ENCODE peak calls at places on chromosome 16, in eight cellular contexts. One of them, this sample, is unnamed. For H3K27me3 and H3K9me3, the result is how much of the 10 kb centered on the place peaks cover.

GRCh38 chr16:59170065-59170712 is 436.1 kb upstream of the GOT2 start:
- DNase-seq in naive thymus-derived CD4-positive, alpha-beta T cell: no peak
- DNase-seq in right cardiac atrium: no peak
- DNase-seq in effector memory CD4-positive, alpha-beta T cell: no peak
- DNase-seq in CD4-positive, CD25-positive, alpha-beta regulatory T cell: no peak
- DNase-seq in hepatocyte: no peak
- DNase-seq in trophoblast cell: no peak
- DNase-seq in IMR-90: no peak
- DNase-seq in this sample: no peak

GRCh38 chr16:87012954-87013938 is 303.9 kb downstream of the C16orf95 start:
- DNase-seq in effector memory CD4-positive, alpha-beta T cell: no peak
- DNase-seq in IMR-90: no peak
- DNase-seq in CD4-positive, CD25-positive, alpha-beta regulatory T cell: no peak
- DNase-seq in naive thymus-derived CD4-positive, alpha-beta T cell: no peak
- DNase-seq in right cardiac atrium: peak
- DNase-seq in hepatocyte: no peak
- DNase-seq in trophoblast cell: no peak
- DNase-seq in this sample: no peak

GRCh38 chr16:82042841-82043240 is 7.8 kb downstream of the HSD17B2 start:
- DNase-seq in naive thymus-derived CD4-positive, alpha-beta T cell: no peak
- DNase-seq in CD4-positive, CD25-positive, alpha-beta regulatory T cell: no peak
- DNase-seq in IMR-90: no peak
- DNase-seq in right cardiac atrium: no peak
- DNase-seq in trophoblast cell: no peak
- DNase-seq in effector memory CD4-positive, alpha-beta T cell: no peak
- DNase-seq in hepatocyte: no peak
- DNase-seq in this sample: no peak

GRCh38 chr16:47887496-47887895 is 268.3 kb downstream of the ABCC12 start:
- DNase-seq in right cardiac atrium: no peak
- DNase-seq in naive thymus-derived CD4-positive, alpha-beta T cell: no peak
- DNase-seq in IMR-90: peak
- DNase-seq in trophoblast cell: peak
- DNase-seq in effector memory CD4-positive, alpha-beta T cell: no peak
- DNase-seq in CD4-positive, CD25-positive, alpha-beta regulatory T cell: no peak
- DNase-seq in hepatocyte: peak
- DNase-seq in this sample: no peak

GRCh38 chr16:66948034-66948821 is 12.8 kb upstream of the CES3 start:
- DNase-seq in trophoblast cell: no peak
- DNase-seq in effector memory CD4-positive, alpha-beta T cell: no peak
- DNase-seq in right cardiac atrium: peak
- DNase-seq in IMR-90: no peak
- DNase-seq in hepatocyte: no peak
- DNase-seq in naive thymus-derived CD4-positive, alpha-beta T cell: no peak
- DNase-seq in CD4-positive, CD25-positive, alpha-beta regulatory T cell: peak
- DNase-seq in this sample: no peak

GRCh38 chr16:53087101-53087500 is 32.3 kb downstream of the CHD9 start:
- DNase-seq in naive thymus-derived CD4-positive, alpha-beta T cell: no peak
- DNase-seq in right cardiac atrium: no peak
- DNase-seq in CD4-positive, CD25-positive, alpha-beta regulatory T cell: no peak
- DNase-seq in hepatocyte: no peak
- DNase-seq in effector memory CD4-positive, alpha-beta T cell: no peak
- DNase-seq in IMR-90: peak
- DNase-seq in trophoblast cell: no peak
- DNase-seq in this sample: no peak

GRCh38 chr16:57115148-57115503 is 22.7 kb downstream of the CPNE2 start:
- DNase-seq in CD4-positive, CD25-positive, alpha-beta regulatory T cell: no peak
- DNase-seq in effector memory CD4-positive, alpha-beta T cell: no peak
- DNase-seq in naive thymus-derived CD4-positive, alpha-beta T cell: no peak
- DNase-seq in right cardiac atrium: no peak
- DNase-seq in trophoblast cell: no peak
- DNase-seq in IMR-90: peak
- DNase-seq in hepatocyte: no peak
- DNase-seq in this sample: no peak

GRCh38 chr16:27639588-27640276 is 89.8 kb downstream of the KATNIP start:
- DNase-seq in effector memory CD4-positive, alpha-beta T cell: no peak
- DNase-seq in hepatocyte: peak
- DNase-seq in CD4-positive, CD25-positive, alpha-beta regulatory T cell: peak
- DNase-seq in IMR-90: peak
- DNase-seq in right cardiac atrium: no peak
- DNase-seq in naive thymus-derived CD4-positive, alpha-beta T cell: no peak
- DNase-seq in trophoblast cell: peak
- DNase-seq in this sample: no peak

GRCh38 chr16:21104124-21104860 is 46.4 kb downstream of the DNAH3 start:
- DNase-seq in right cardiac atrium: no peak
- DNase-seq in IMR-90: peak
- DNase-seq in CD4-positive, CD25-positive, alpha-beta regulatory T cell: no peak
- DNase-seq in trophoblast cell: no peak
- DNase-seq in effector memory CD4-positive, alpha-beta T cell: no peak
- DNase-seq in naive thymus-derived CD4-positive, alpha-beta T cell: no peak
- DNase-seq in hepatocyte: no peak
- DNase-seq in this sample: no peak

GRCh38 chr16:66376114-66376513 is 9.6 kb downstream of the CDH5 start:
- DNase-seq in CD4-positive, CD25-positive, alpha-beta regulatory T cell: no peak
- DNase-seq in hepatocyte: no peak
- DNase-seq in naive thymus-derived CD4-positive, alpha-beta T cell: no peak
- DNase-seq in IMR-90: no peak
- DNase-seq in right cardiac atrium: no peak
- DNase-seq in effector memory CD4-positive, alpha-beta T cell: no peak
- DNase-seq in trophoblast cell: no peak
- DNase-seq in this sample: no peak

GRCh38 chr16:15857779-15858560 is 1.1 kb upstream of the MYH11 start:
- DNase-seq in effector memory CD4-positive, alpha-beta T cell: no peak
- DNase-seq in CD4-positive, CD25-positive, alpha-beta regulatory T cell: no peak
- DNase-seq in hepatocyte: peak
- DNase-seq in right cardiac atrium: peak
- DNase-seq in IMR-90: peak
- DNase-seq in trophoblast cell: no peak
- DNase-seq in naive thymus-derived CD4-positive, alpha-beta T cell: no peak
- DNase-seq in this sample: no peak

GRCh38 chr16:64440005-64440404 is 681.9 kb downstream of the CDH11 start:
- DNase-seq in CD4-positive, CD25-positive, alpha-beta regulatory T cell: no peak
- DNase-seq in trophoblast cell: no peak
- DNase-seq in hepatocyte: no peak
- DNase-seq in IMR-90: no peak
- DNase-seq in right cardiac atrium: no peak
- DNase-seq in naive thymus-derived CD4-positive, alpha-beta T cell: no peak
- DNase-seq in effector memory CD4-positive, alpha-beta T cell: no peak
- DNase-seq in this sample: no peak

GRCh38 chr16:66260522-66261290 is 105.8 kb upstream of the CDH5 start:
- DNase-seq in hepatocyte: peak
- DNase-seq in right cardiac atrium: peak
- DNase-seq in effector memory CD4-positive, alpha-beta T cell: no peak
- DNase-seq in trophoblast cell: no peak
- DNase-seq in naive thymus-derived CD4-positive, alpha-beta T cell: no peak
- DNase-seq in CD4-positive, CD25-positive, alpha-beta regulatory T cell: no peak
- DNase-seq in IMR-90: no peak
- DNase-seq in this sample: no peak

GRCh38 chr16:24701521-24701951 is 27.9 kb upstream of the TNRC6A start:
- DNase-seq in right cardiac atrium: no peak
- DNase-seq in hepatocyte: no peak
- DNase-seq in CD4-positive, CD25-positive, alpha-beta regulatory T cell: no peak
- DNase-seq in trophoblast cell: no peak
- DNase-seq in IMR-90: peak
- DNase-seq in effector memory CD4-positive, alpha-beta T cell: no peak
- DNase-seq in naive thymus-derived CD4-positive, alpha-beta T cell: no peak
- DNase-seq in this sample: no peak

GRCh38 chr16:57601801-57602478 is 26.5 kb upstream of the ADGRG1 start:
- DNase-seq in right cardiac atrium: no peak
- DNase-seq in trophoblast cell: no peak
- DNase-seq in naive thymus-derived CD4-positive, alpha-beta T cell: peak
- DNase-seq in hepatocyte: no peak
- DNase-seq in effector memory CD4-positive, alpha-beta T cell: no peak
- DNase-seq in CD4-positive, CD25-positive, alpha-beta regulatory T cell: peak
- DNase-seq in IMR-90: no peak
- DNase-seq in this sample: peak

GRCh38 chr16:57685633-57686032 is 9.0 kb upstream of the DRC7 start:
- DNase-seq in trophoblast cell: no peak
- DNase-seq in effector memory CD4-positive, alpha-beta T cell: no peak
- DNase-seq in hepatocyte: no peak
- DNase-seq in IMR-90: no peak
- DNase-seq in CD4-positive, CD25-positive, alpha-beta regulatory T cell: no peak
- DNase-seq in right cardiac atrium: no peak
- DNase-seq in naive thymus-derived CD4-positive, alpha-beta T cell: no peak
- DNase-seq in this sample: no peak

GRCh38 chr16:57637424-57637823 is 9.0 kb downstream of the ADGRG1 start:
- DNase-seq in right cardiac atrium: peak
- DNase-seq in IMR-90: no peak
- DNase-seq in CD4-positive, CD25-positive, alpha-beta regulatory T cell: no peak
- DNase-seq in naive thymus-derived CD4-positive, alpha-beta T cell: no peak
- DNase-seq in trophoblast cell: no peak
- DNase-seq in effector memory CD4-positive, alpha-beta T cell: no peak
- DNase-seq in hepatocyte: no peak
- DNase-seq in this sample: no peak

GRCh38 chr16:48284772-48285409 is 37.6 kb upstream of the ABCC11 start:
- DNase-seq in right cardiac atrium: no peak
- DNase-seq in naive thymus-derived CD4-positive, alpha-beta T cell: no peak
- DNase-seq in IMR-90: no peak
- DNase-seq in hepatocyte: no peak
- DNase-seq in effector memory CD4-positive, alpha-beta T cell: no peak
- DNase-seq in trophoblast cell: no peak
- DNase-seq in CD4-positive, CD25-positive, alpha-beta regulatory T cell: no peak
- DNase-seq in this sample: no peak

GRCh38 chr16:68668266-68668665 is 23.2 kb downstream of the CDH3 start:
- DNase-seq in hepatocyte: no peak
- DNase-seq in trophoblast cell: no peak
- DNase-seq in IMR-90: peak
- DNase-seq in effector memory CD4-positive, alpha-beta T cell: no peak
- DNase-seq in CD4-positive, CD25-positive, alpha-beta regulatory T cell: peak
- DNase-seq in naive thymus-derived CD4-positive, alpha-beta T cell: no peak
- DNase-seq in right cardiac atrium: no peak
- DNase-seq in this sample: no peak

GRCh38 chr16:67163164-67163902 is 1.2 kb upstream of the HSF4 start:
- DNase-seq in effector memory CD4-positive, alpha-beta T cell: no peak
- DNase-seq in hepatocyte: no peak
- DNase-seq in IMR-90: peak
- DNase-seq in CD4-positive, CD25-positive, alpha-beta regulatory T cell: peak
- DNase-seq in naive thymus-derived CD4-positive, alpha-beta T cell: peak
- DNase-seq in right cardiac atrium: peak
- DNase-seq in trophoblast cell: peak
- DNase-seq in this sample: peak

GRCh38 chr16:17852977-17853702 is 382.4 kb upstream of the XYLT1 start:
- DNase-seq in right cardiac atrium: no peak
- DNase-seq in hepatocyte: no peak
- DNase-seq in naive thymus-derived CD4-positive, alpha-beta T cell: no peak
- DNase-seq in CD4-positive, CD25-positive, alpha-beta regulatory T cell: no peak
- DNase-seq in IMR-90: no peak
- DNase-seq in effector memory CD4-positive, alpha-beta T cell: no peak
- DNase-seq in trophoblast cell: no peak
- DNase-seq in this sample: no peak

GRCh38 chr16:252366-253337 is 18.0 kb downstream of the FAM234A start:
- DNase-seq in effector memory CD4-positive, alpha-beta T cell: no peak
- DNase-seq in hepatocyte: peak
- DNase-seq in trophoblast cell: no peak
- DNase-seq in IMR-90: no peak
- DNase-seq in naive thymus-derived CD4-positive, alpha-beta T cell: peak
- DNase-seq in right cardiac atrium: peak
- DNase-seq in CD4-positive, CD25-positive, alpha-beta regulatory T cell: peak
- DNase-seq in this sample: peak
- H3K4me3 ChIP-seq in effector memory CD4-positive, alpha-beta T cell: peak
- H3K4me3 ChIP-seq in hepatocyte: no peak
- H3K4me3 ChIP-seq in trophoblast cell: no peak
- H3K4me3 ChIP-seq in IMR-90: no peak
- H3K4me3 ChIP-seq in naive thymus-derived CD4-positive, alpha-beta T cell: peak
- H3K4me3 ChIP-seq in right cardiac atrium: no peak
- H3K4me3 ChIP-seq in CD4-positive, CD25-positive, alpha-beta regulatory T cell: peak
- H3K4me3 ChIP-seq in this sample: peak

DNA sequence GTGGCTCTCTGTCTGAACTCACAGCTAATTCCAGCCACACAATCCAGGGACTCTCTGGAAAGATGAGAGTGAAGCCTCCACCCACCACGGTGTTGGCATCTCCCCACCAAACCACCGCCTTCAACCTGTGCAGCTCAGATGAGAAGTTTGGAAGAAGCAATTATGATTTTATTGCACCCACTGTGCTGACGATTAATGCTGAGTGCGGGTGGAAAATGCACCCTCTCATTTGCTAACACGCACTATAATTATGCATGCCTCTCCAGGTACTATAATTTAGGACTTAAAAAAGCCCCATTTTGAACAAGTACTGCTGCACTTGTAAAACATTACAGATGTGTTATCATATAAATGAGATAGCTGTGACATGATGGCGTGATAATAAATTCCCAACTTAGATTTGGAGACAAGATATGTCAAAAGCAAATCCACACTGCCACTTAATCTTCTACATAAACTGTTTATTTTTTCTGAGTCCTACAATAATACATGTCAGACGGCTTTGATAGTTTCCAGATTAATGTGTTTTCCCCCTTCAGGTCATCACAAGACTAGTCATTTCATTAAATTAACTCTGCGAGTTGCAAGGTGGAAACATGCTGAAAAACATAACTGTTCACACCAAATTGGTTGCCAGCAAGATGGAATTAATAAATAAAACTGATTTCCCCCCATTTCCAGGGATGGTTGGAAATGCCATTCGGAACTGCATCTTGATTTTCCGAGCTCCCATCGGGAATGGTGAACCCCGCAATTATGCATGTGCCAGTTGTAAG is 466.5 kb upstream of the MAF start:
- DNase-seq in CD4-positive, CD25-positive, alpha-beta regulatory T cell: no peak
- DNase-seq in hepatocyte: no peak
- DNase-seq in naive thymus-derived CD4-positive, alpha-beta T cell: no peak
- DNase-seq in IMR-90: no peak
- DNase-seq in effector memory CD4-positive, alpha-beta T cell: no peak
- DNase-seq in right cardiac atrium: no peak
- DNase-seq in trophoblast cell: no peak
- DNase-seq in this sample: no peak
- H3K27me3 ChIP-seq in CD4-positive, CD25-positive, alpha-beta regulatory T cell: under half
- H3K27me3 ChIP-seq in hepatocyte: under half
- H3K27me3 ChIP-seq in naive thymus-derived CD4-positive, alpha-beta T cell: under half
- H3K27me3 ChIP-seq in IMR-90: under half
- H3K27me3 ChIP-seq in effector memory CD4-positive, alpha-beta T cell: under half
- H3K27me3 ChIP-seq in right cardiac atrium: under half
- H3K27me3 ChIP-seq in trophoblast cell: under half
- H3K27me3 ChIP-seq in this sample: under half

GRCh38 chr16:72419638-72420037 is 247.7 kb upstream of the PMFBP1 start:
- DNase-seq in effector memory CD4-positive, alpha-beta T cell: no peak
- DNase-seq in trophoblast cell: no peak
- DNase-seq in CD4-positive, CD25-positive, alpha-beta regulatory T cell: no peak
- DNase-seq in right cardiac atrium: no peak
- DNase-seq in naive thymus-derived CD4-positive, alpha-beta T cell: no peak
- DNase-seq in hepatocyte: no peak
- DNase-seq in IMR-90: no peak
- DNase-seq in this sample: no peak
- H3K9me3 ChIP-seq in effector memory CD4-positive, alpha-beta T cell: under half
- H3K9me3 ChIP-seq in trophoblast cell: under half
- H3K9me3 ChIP-seq in CD4-positive, CD25-positive, alpha-beta regulatory T cell: under half
- H3K9me3 ChIP-seq in right cardiac atrium: under half
- H3K9me3 ChIP-seq in naive thymus-derived CD4-positive, alpha-beta T cell: under half
- H3K9me3 ChIP-seq in hepatocyte: under half
- H3K9me3 ChIP-seq in IMR-90: under half
- H3K9me3 ChIP-seq in this sample: under half

DNA sequence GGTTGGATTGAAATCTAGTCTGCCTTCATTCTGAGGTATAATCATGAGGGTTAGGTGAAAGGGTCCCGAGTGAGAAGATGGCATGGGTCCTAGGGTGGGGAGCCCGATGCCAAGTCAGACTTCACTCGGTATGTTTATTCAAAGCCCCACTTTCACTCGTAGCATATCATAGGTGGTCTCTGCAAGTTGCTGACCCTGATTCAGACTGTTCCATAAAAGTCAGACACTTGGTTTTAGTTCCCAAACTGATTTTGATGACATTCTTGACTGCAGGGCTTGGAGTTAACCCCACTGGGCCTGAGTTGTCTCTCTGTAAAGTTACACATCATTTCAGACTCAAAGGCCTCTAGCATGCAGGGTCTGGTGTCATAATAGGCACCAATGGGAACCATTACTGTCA is 17.8 kb downstream of the HAPSTR1 start:
- DNase-seq in trophoblast cell: no peak
- DNase-seq in effector memory CD4-positive, alpha-beta T cell: no peak
- DNase-seq in hepatocyte: no peak
- DNase-seq in CD4-positive, CD25-positive, alpha-beta regulatory T cell: no peak
- DNase-seq in right cardiac atrium: no peak
- DNase-seq in IMR-90: no peak
- DNase-seq in naive thymus-derived CD4-positive, alpha-beta T cell: no peak
- DNase-seq in this sample: no peak
- H3K4me3 ChIP-seq in trophoblast cell: no peak
- H3K4me3 ChIP-seq in effector memory CD4-positive, alpha-beta T cell: no peak
- H3K4me3 ChIP-seq in hepatocyte: no peak
- H3K4me3 ChIP-seq in CD4-positive, CD25-positive, alpha-beta regulatory T cell: peak
- H3K4me3 ChIP-seq in right cardiac atrium: no peak
- H3K4me3 ChIP-seq in IMR-90: no peak
- H3K4me3 ChIP-seq in naive thymus-derived CD4-positive, alpha-beta T cell: peak
- H3K4me3 ChIP-seq in this sample: no peak

This sample was measured in CD4-positive, alpha-beta memory T cell.